ENCODE peak calls at places on chromosomes 5 and 9, in eight cellular contexts. W, R, P, Q, M, T, U and A are unnamed samples.

GRCh38 chr5:115396698-115397097 is 100.2 kb upstream of the CCDC112 start:
- DNase-seq in W (no peak), R (no peak), P (peak; percentile 82), Q (no peak), M (no peak), T (no peak), U (no peak), A (no peak)

GRCh38 chr5:6195711-6196358 is 182.5 kb downstream of the MED10 start:
- DNase-seq in W (no peak), R (no peak), P (no peak), Q (no peak), M (no peak), T (no peak), U (no peak), A (no peak)

GRCh38 chr5:3345195-3345594 is 250.4 kb upstream of the IRX1 start:
- DNase-seq in W (no peak), R (no peak), P (no peak), Q (no peak), M (no peak), T (no peak), U (no peak), A (no peak)

GRCh38 chr5:172479034-172479783 is 24.9 kb upstream of the SH3PXD2B start:
- DNase-seq in W (peak; percentile 95), R (peak; percentile 18), P (peak; percentile 89), Q (peak; percentile 81), M (peak; percentile 77), T (peak; percentile 75), U (peak; percentile 11), A (peak; percentile 81)

GRCh38 chr5:82107277-82107676 is 135.5 kb downstream of the ATG10 start:
- DNase-seq in W (peak; percentile 39), R (no peak), P (peak; percentile 43), Q (no peak), M (no peak), T (peak; percentile 1), U (no peak), A (peak; percentile 32)

GRCh38 chr9:70053864-70054263 is 10.2 kb downstream of the MAMDC2 start:
- DNase-seq in W (peak; percentile 73), R (no peak), P (no peak), Q (no peak), M (no peak), T (no peak), U (no peak), A (peak; percentile 84)

GRCh38 chr9:133509179-133510083 is 15.3 kb downstream of the MYMK start:
- DNase-seq in W (peak; percentile 5), R (no peak), P (no peak), Q (peak; percentile 34), M (peak; percentile 83), T (no peak), U (no peak), A (no peak)

GRCh38 chr5:120052916-120053828 is 410.9 kb upstream of the PRR16 start:
- DNase-seq in W (no peak), R (no peak), P (no peak), Q (no peak), M (no peak), T (no peak), U (no peak), A (no peak)

GRCh38 chr5:179269781-179270543 is 75.3 kb downstream of the ADAMTS2 start:
- DNase-seq in W (no peak), R (no peak), P (no peak), Q (no peak), M (no peak), T (peak; percentile 71), U (no peak), A (no peak)

GRCh38 chr5:157279605-157280239 is 13.8 kb downstream of the CYFIP2 start:
- DNase-seq in W (no peak), R (no peak), P (no peak), Q (no peak), M (no peak), T (no peak), U (no peak), A (no peak)

GRCh38 chr9:26331223-26331622 is 561.4 kb downstream of the CAAP1 start:
- DNase-seq in W (no peak), R (no peak), P (no peak), Q (no peak), M (no peak), T (no peak), U (no peak), A (no peak)

GRCh38 chr9:16735000-16735399 is 135.5 kb downstream of the BNC2 start:
- DNase-seq in W (no peak), R (no peak), P (no peak), Q (no peak), M (no peak), T (no peak), U (no peak), A (no peak)

GRCh38 chr5:159779481-159779880 is 136.8 kb upstream of the ADRA1B start:
- DNase-seq in W (no peak), R (no peak), P (no peak), Q (no peak), M (no peak), T (no peak), U (no peak), A (no peak)

GRCh38 chr9:5470816-5471215 is 20.5 kb downstream of the CD274 start:
- DNase-seq in W (no peak), R (no peak), P (no peak), Q (no peak), M (no peak), T (no peak), U (no peak), A (no peak)

GRCh38 chr5:8756498-8757084 is 789.3 kb downstream of the SEMA5A start:
- DNase-seq in W (peak; percentile 73), R (no peak), P (peak; percentile 70), Q (peak; percentile 9), M (peak; percentile 13), T (peak; percentile 20), U (no peak), A (peak; percentile 29)

GRCh38 chr9:89039092-89039465 is 47.8 kb downstream of the S1PR3 start:
- DNase-seq in W (no peak), R (no peak), P (no peak), Q (no peak), M (no peak), T (no peak), U (no peak), A (no peak)

GRCh38 chr5:175847061-175847460 is 24.3 kb upstream of the CPLX2 start:
- DNase-seq in W (no peak), R (no peak), P (no peak), Q (no peak), M (no peak), T (no peak), U (no peak), A (no peak)

GRCh38 chr9:81264516-81264915 is 424.8 kb downstream of the TLE1 start:
- DNase-seq in W (peak; percentile 66), R (no peak), P (peak; percentile 19), Q (no peak), M (no peak), T (no peak), U (no peak), A (peak; percentile 84)

GRCh38 chr9:72579190-72579589 is 57.8 kb downstream of the TMC1 start:
- DNase-seq in W (peak; percentile 71), R (no peak), P (peak; percentile 81), Q (no peak), M (no peak), T (no peak), U (no peak), A (peak; percentile 59)